ENCODE peak calls at places on chromosomes 1 and 21, in four cellular contexts. D is fibroblast of lung, C is right cardiac atrium, H is heart left ventricle. G is an unnamed sample.

GRCh38 chr1:195773958-195774357 is 834.3 kb downstream of the KCNT2 start:
- DNase-seq in H (no peak), C (no peak), D (no peak), G (no peak)

GRCh38 chr1:198893141-198893540 is 254.3 kb downstream of the PTPRC start:
- DNase-seq in C (no peak), D (no peak), H (no peak), G (no peak)

GRCh38 chr21:27513016-27513415 is 546.1 kb upstream of the ADAMTS5 start:
- DNase-seq in D (no peak), H (no peak), C (no peak), G (no peak)

GRCh38 chr21:38716942-38717341 is 88.8 kb upstream of the ETS2 start:
- DNase-seq in C (no peak), H (no peak), D (no peak), G (no peak)

GRCh38 chr21:37921091-37921490 is 4.8 kb upstream of the KCNJ6 start:
- DNase-seq in H (no peak), C (no peak), D (no peak), G (no peak)

GRCh38 chr1:6922096-6922931 is 137.1 kb downstream of the CAMTA1 start:
- DNase-seq in D (peak; percentile 23), H (peak; percentile 68), C (peak; percentile 76), G (no peak)

GRCh38 chr21:34517491-34518245 is 5.7 kb upstream of the KCNE1 start:
- DNase-seq in C (no peak), H (no peak), D (no peak), G (no peak)

GRCh38 chr1:76938304-76938703 is 71.0 kb downstream of the ST6GALNAC5 start:
- DNase-seq in D (no peak), H (no peak), C (no peak), G (no peak)

GRCh38 chr1:115433483-115433882 is 95.4 kb upstream of the NGF start:
- DNase-seq in H (no peak), D (no peak), C (peak; percentile 63), G (no peak)
- H3K27ac ChIP-seq in H (no peak overlapping the region), D (no peak overlapping the region), C (no peak overlapping the region), G (no peak overlapping the region)

GRCh38 chr1:183135336-183135735 is 50.7 kb upstream of the LAMC2 start:
- DNase-seq in D (no peak), H (no peak), C (no peak), G (no peak)

GRCh38 chr1:183143576-183144315 is 42.3 kb upstream of the LAMC2 start:
- DNase-seq in D (no peak), C (no peak), H (no peak), G (no peak)

GRCh38 chr1:183138301-183138700 is 47.8 kb upstream of the LAMC2 start:
- DNase-seq in D (no peak), C (no peak), H (no peak), G (no peak)

GRCh38 chr1:183139281-183139942 is 46.7 kb upstream of the LAMC2 start:
- DNase-seq in C (no peak), D (peak; percentile 29), H (no peak), G (no peak)

GRCh38 chr1:183137782-183138181 is 48.3 kb upstream of the LAMC2 start:
- DNase-seq in C (no peak), H (no peak), D (no peak), G (no peak)
- H3K27ac ChIP-seq in C (no peak overlapping the region), H (no peak overlapping the region), D (no peak overlapping the region), G (no peak overlapping the region)

GRCh38 chr1:15740833-15741182 is 1.5 kb upstream of the TMEM82 start:
- DNase-seq in C (peak; percentile 61), H (no peak), D (no peak), G (no peak)

GRCh38 chr1:15739745-15740144 is 2.6 kb upstream of the TMEM82 start:
- DNase-seq in C (no peak), D (no peak), H (no peak), G (no peak)

GRCh38 chr1:15737324-15738319 is 1.6 kb downstream of the SLC25A34 start:
- DNase-seq in C (peak; percentile 54), H (no peak), D (no peak), G (no peak)

GRCh38 chr1:15738416-15739113 is 2.5 kb downstream of the SLC25A34 start:
- DNase-seq in C (peak; percentile 60), D (no peak), H (no peak), G (no peak)

GRCh38 chr1:15739259-15739658 is 3.0 kb upstream of the TMEM82 start:
- DNase-seq in C (no peak), H (no peak), D (no peak), G (no peak)
- H3K27ac ChIP-seq in C (no peak overlapping the region), H (peak overlapping the region; percentile 37), D (no peak overlapping the region), G (no peak overlapping the region)

DNA sequence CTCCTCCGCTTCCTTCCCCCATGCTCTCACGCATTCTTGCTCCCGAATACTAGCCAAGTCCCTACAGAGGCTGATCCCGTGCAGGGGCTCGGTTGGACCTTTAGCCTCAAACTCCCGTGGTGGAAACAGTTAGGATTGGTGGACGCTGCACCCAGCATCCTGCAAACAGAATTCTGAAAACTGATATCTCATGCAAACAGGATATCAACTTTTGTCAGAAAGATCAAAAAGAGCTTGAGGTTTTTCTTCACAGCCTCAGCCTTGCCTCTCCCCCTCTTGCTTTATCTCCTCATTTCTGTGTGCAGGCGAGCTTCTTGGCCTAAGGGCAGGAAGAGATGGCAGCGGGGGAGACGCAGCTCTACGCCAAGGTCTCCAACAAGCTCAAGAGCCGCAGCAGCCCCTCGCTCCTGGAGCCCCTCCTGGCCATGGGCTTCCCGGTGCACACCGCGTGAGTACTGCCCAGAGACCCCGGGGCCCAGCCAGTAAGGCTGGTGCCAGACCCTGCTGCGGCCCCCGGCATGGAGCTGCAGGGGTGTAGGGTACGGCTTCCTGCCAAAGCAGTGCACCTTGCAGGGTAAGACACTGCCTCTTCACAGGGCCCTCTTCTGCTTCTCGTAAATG is at the start of gene UBASH3A:
- DNase-seq in H (no peak), D (no peak), C (no peak), G (peak; percentile 59)
- H3K27ac ChIP-seq in H (no peak within 1 kb of the TSS), D (no peak within 1 kb of the TSS), C (no peak within 1 kb of the TSS), G (peak within 1 kb of the TSS; percentile 85)

GRCh38 chr1:218374401-218374848 is 29.3 kb downstream of the TGFB2 start:
- DNase-seq in D (no peak), C (no peak), H (no peak), G (no peak)
- H3K27ac ChIP-seq in D (no peak overlapping the region), C (peak overlapping the region; percentile 25), H (peak overlapping the region; percentile 44), G (no peak overlapping the region)

G was measured in CD4-positive, alpha-beta T cell.